ENCODE peak calls at places on chromosome 12, in five cellular contexts. D, L, U, S and Q are unnamed samples.

GRCh38 chr12:132287391-132288238 is 41.8 kb downstream of the GALNT9 start:
- DNase-seq in D (no peak), L (no peak), U (no peak), S (no peak), Q (no peak)

GRCh38 chr12:53046655-53047220 is 3.1 kb upstream of the TNS2 start:
- DNase-seq in D (peak; percentile 82), L (peak; percentile 88), U (peak; percentile 93), S (peak; percentile 88), Q (peak; percentile 78)

GRCh38 chr12:121719926-121720414 is 7.4 kb downstream of the TMEM120B start:
- DNase-seq in D (no peak), L (no peak), U (no peak), S (no peak), Q (peak; percentile 86)

GRCh38 chr12:112314981-112315380 is 67.2 kb downstream of the HECTD4 start:
- DNase-seq in D (peak; percentile 5), L (no peak), U (no peak), S (no peak), Q (no peak)

GRCh38 chr12:84919271-84919670 is 6.7 kb upstream of the SLC6A15 start:
- DNase-seq in D (no peak), L (no peak), U (no peak), S (no peak), Q (no peak)

GRCh38 chr12:107616941-107617340 is 68.7 kb upstream of the PWP1 start:
- DNase-seq in D (no peak), L (no peak), U (no peak), S (no peak), Q (no peak)

GRCh38 chr12:106841471-106842302 is 67.2 kb downstream of the RIC8B start:
- DNase-seq in D (peak; percentile 4), L (peak; percentile 30), U (no peak), S (peak; percentile 27), Q (no peak)

GRCh38 chr12:132480620-132481132 is 9.3 kb upstream of the FBRSL1 start:
- DNase-seq in D (no peak), L (no peak), U (no peak), S (no peak), Q (no peak)

GRCh38 chr12:75658826-75659823 is 147.7 kb upstream of the KRR1 start:
- DNase-seq in D (no peak), L (no peak), U (no peak), S (no peak), Q (no peak)

GRCh38 chr12:21971344-21971743 is 30.1 kb upstream of the ABCC9 start:
- DNase-seq in D (no peak), L (no peak), U (no peak), S (no peak), Q (no peak)

GRCh38 chr12:14810953-14811483 is 3.0 kb downstream of the SMCO3 start:
- DNase-seq in D (no peak), L (no peak), U (no peak), S (no peak), Q (no peak)

GRCh38 chr12:105315726-105316125 is 14.8 kb upstream of the C12orf75 start:
- DNase-seq in D (no peak), L (no peak), U (no peak), S (no peak), Q (no peak)

GRCh38 chr12:124699878-124700277 is 132.5 kb upstream of the NCOR2 start:
- DNase-seq in D (no peak), L (peak; percentile 80), U (no peak), S (no peak), Q (no peak)

GRCh38 chr12:58252914-58253313 is 311.5 kb downstream of the ATP23 start:
- DNase-seq in D (no peak), L (no peak), U (no peak), S (no peak), Q (no peak)

GRCh38 chr12:124159655-124160054 is 135.2 kb upstream of the RFLNA start:
- DNase-seq in D (no peak), L (no peak), U (no peak), S (no peak), Q (no peak)

GRCh38 chr12:75641031-75641780 is 129.8 kb upstream of the KRR1 start:
- DNase-seq in D (no peak), L (no peak), U (no peak), S (peak; percentile 15), Q (no peak)

GRCh38 chr12:9750276-9751203 is 10.2 kb downstream of the CD69 start:
- DNase-seq in D (peak; percentile 18), L (peak; percentile 39), U (no peak), S (peak; percentile 29), Q (no peak)

GRCh38 chr12:132582058-132582420 is 28.3 kb downstream of the LRCOL1 start:
- DNase-seq in D (no peak), L (no peak), U (no peak), S (no peak), Q (no peak)

GRCh38 chr12:100324498-100324897 is 32.4 kb upstream of the SLC17A8 start:
- DNase-seq in D (no peak), L (no peak), U (no peak), S (no peak), Q (no peak)

GRCh38 chr12:50598321-50598862 is 93.6 kb downstream of the DIP2B start:
- DNase-seq in D (no peak), L (no peak), U (no peak), S (no peak), Q (no peak)

GRCh38 chr12:20588057-20588456 is 107.1 kb upstream of the SLCO1C1 start:
- DNase-seq in D (no peak), L (no peak), U (no peak), S (no peak), Q (no peak)

GRCh38 chr12:47160296-47161244 is 80.8 kb upstream of the AMIGO2 start:
- DNase-seq in D (no peak), L (no peak), U (no peak), S (no peak), Q (no peak)

GRCh38 chr12:79776111-79776510 is 85.3 kb upstream of the PAWR start:
- DNase-seq in D (no peak), L (no peak), U (no peak), S (no peak), Q (no peak)

GRCh38 chr12:66279127-66279712 is 23.1 kb upstream of the HELB start:
- DNase-seq in D (no peak), L (no peak), U (no peak), S (no peak), Q (no peak)

GRCh38 chr12:129186952-129187351 is 333.7 kb downstream of the GLT1D1 start:
- DNase-seq in D (no peak), L (no peak), U (no peak), S (no peak), Q (no peak)

GRCh38 chr12:8572507-8572906 is 31.8 kb upstream of the CLEC4E start:
- DNase-seq in D (no peak), L (no peak), U (no peak), S (no peak), Q (no peak)

GRCh38 chr12:124679533-124680371 is 112.3 kb upstream of the NCOR2 start:
- DNase-seq in D (no peak), L (no peak), U (peak; percentile 77), S (peak; percentile 71), Q (peak; percentile 48)

GRCh38 chr12:103838254-103838914 is 2.6 kb downstream of the NT5DC3 start:
- DNase-seq in D (no peak), L (no peak), U (no peak), S (no peak), Q (no peak)

GRCh38 chr12:31817120-31817519 is 88.3 kb upstream of the AMN1 start:
- DNase-seq in D (no peak), L (no peak), U (no peak), S (no peak), Q (no peak)

GRCh38 chr12:9796916-9797315 is 30.4 kb upstream of the KLRF1 start:
- DNase-seq in D (no peak), L (no peak), U (no peak), S (no peak), Q (no peak)

GRCh38 chr12:25550186-25550585 is 2.9 kb downstream of the LMNTD1 start:
- DNase-seq in D (no peak), L (no peak), U (no peak), S (no peak), Q (no peak)

DNA sequence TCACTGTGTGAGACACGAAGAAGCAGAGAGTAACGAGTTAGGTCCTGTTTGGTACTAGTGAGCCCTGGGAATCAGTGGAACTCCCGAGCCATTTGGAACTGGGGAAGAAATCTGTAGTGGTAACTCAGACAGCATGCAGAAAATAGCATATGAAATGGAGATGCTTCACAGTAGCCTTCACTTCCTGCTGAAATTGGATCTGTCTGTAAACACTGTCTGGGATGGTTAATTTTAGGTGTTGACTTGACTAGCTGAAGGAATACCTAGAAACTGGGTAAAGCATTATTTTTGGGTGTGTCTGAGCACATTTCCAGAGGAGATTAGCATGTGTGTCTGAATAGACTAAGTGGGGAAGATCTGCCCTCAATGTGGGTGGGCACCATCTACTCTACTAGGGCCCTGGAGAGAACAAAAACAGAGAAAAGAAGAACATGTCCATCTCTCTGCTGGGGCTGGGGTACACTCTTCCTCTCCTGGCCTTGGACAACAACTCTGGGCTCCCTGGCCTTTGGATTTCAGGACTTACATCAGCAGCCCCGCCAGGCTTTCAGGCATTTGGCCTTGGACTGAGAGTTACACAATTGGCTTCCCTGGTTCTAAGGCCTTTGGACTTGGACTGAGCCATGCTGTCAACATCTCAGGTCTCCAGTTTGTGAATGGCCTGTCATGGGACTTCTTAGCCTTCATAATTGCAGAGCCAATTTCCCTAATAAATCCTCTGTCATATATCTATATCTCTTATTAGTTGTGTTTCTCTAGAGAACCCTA is 14.0 kb upstream of the CRADD start:
- DNase-seq in D (peak; percentile 27), L (no peak), U (no peak), S (no peak), Q (no peak)
- H3K27ac ChIP-seq in D (peak overlapping the region; percentile 89), L (no peak overlapping the region), U (no peak overlapping the region), S (no peak overlapping the region), Q (no peak overlapping the region)

DNA sequence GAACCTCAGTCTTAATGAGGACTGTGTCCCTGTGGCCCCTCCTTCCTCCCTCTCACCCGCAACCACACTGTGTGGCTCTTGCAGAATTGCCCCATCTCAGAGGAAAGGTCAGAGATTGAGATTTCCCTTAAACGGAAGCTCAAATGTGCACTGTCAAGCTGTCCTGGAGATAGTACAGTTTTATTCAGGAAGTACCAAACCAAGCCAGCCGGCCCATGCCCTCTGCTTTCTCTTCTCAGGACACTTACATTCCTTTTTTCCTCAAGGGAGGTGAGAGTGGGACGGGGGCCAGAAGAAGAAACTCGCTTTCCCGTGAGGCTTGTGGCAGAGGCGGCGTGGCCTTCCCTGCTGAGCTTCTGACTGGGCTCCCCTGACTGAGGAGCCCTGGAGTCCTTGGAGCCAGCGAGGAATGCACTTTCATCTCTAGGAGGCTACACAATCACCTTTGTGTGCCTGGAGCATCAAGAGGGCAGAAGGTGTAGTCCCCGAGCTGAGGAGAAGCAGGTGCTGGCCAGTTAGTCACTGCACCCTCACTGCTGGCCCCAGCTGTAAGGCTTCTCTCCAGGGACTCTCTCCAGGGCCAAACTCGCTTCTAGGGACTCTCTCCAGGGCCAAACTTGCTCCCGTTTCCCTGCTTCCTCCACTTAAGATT is 24.1 kb upstream of the ATP2A2 start:
- DNase-seq in D (no peak), L (peak; percentile 33), U (peak; percentile 62), S (peak; percentile 46), Q (no peak)
- H3K27ac ChIP-seq in D (peak overlapping the region; percentile 74), L (peak overlapping the region; percentile 5), U (peak overlapping the region; percentile 55), S (peak overlapping the region; percentile 41), Q (peak overlapping the region; percentile 40)

GRCh38 chr12:49054524-49054923 is 6.1 kb downstream of the KMT2D start:
- DNase-seq in D (no peak), L (no peak), U (no peak), S (no peak), Q (no peak)
- H3K27ac ChIP-seq in D (no peak overlapping the region), L (no peak overlapping the region), U (no peak overlapping the region), S (no peak overlapping the region), Q (no peak overlapping the region)

DNA sequence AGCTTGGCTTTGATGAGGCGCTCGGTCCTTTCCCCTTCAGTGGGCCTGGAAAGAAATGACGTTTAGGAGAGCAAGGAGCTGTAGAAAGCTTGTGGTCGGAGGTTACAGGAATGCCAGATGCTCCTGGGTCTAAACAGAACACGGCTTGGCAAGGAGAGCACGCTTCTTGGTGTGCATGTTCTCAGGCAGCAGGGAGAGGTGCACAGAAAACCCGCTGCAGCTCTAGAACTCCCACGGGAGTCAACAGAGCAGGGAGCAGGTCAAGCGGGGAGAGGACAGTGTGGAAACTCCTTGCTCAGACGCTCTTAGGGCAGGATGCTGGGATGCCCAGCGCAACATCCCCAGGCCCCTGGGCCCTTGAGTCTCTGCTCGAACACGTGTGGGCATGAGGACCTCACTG is 51.0 kb downstream of the SSH1 start:
- DNase-seq in D (no peak), L (no peak), U (peak; percentile 29), S (no peak), Q (no peak)
- H3K27ac ChIP-seq in D (peak overlapping the region; percentile 97), L (no peak overlapping the region), U (peak overlapping the region; percentile 45), S (peak overlapping the region; percentile 16), Q (no peak overlapping the region)